ENCODE peak calls at places on chromosomes 7 and 10, in five cellular contexts. S is A549, T is GM12892, O is adrenal gland, R is IMR-90. W is an unnamed sample.

GRCh38 chr7:22598318-22598717 is 98.3 kb upstream of the STEAP1B start:
- DNase-seq in S (no peak), O (no peak), T (no peak), R (no peak), W (no peak)

GRCh38 chr7:19677201-19677600 is 31.6 kb downstream of the POLR1F start:
- DNase-seq in S (no peak), R (no peak), O (no peak), T (no peak), W (no peak)

GRCh38 chr10:89427629-89428028 is 13.3 kb downstream of the IFIT5 start:
- DNase-seq in O (no peak), T (no peak), S (no peak), R (peak; percentile 88), W (peak; percentile 41)

GRCh38 chr7:131164025-131164899 is 163.4 kb upstream of the MKLN1 start:
- DNase-seq in O (no peak), S (peak; percentile 86), T (no peak), R (peak; percentile 81), W (no peak)

GRCh38 chr10:106540606-106541005 is 623.9 kb downstream of the SORCS1 start:
- DNase-seq in T (no peak), S (no peak), R (peak; percentile 13), O (no peak), W (no peak)

GRCh38 chr7:104791065-104791464 is 222.9 kb upstream of the KMT2E start:
- DNase-seq in T (no peak), O (no peak), R (no peak), S (no peak), W (no peak)

GRCh38 chr7:150977382-150978135 is 562 bp downstream of the KCNH2 start:
- DNase-seq in S (no peak), R (no peak), O (no peak), T (no peak), W (no peak)

GRCh38 chr7:156143683-156144082 is 331.4 kb upstream of the SHH start:
- DNase-seq in T (no peak), O (no peak), S (no peak), R (no peak), W (no peak)

GRCh38 chr7:69256634-69257081 is 341.6 kb upstream of the AUTS2 start:
- DNase-seq in T (no peak), S (no peak), O (peak; percentile 30), R (no peak), W (peak; percentile 31)

GRCh38 chr10:66167816-66168215 is 758.0 kb upstream of the LRRTM3 start:
- DNase-seq in R (no peak), S (no peak), O (no peak), T (no peak), W (no peak)

GRCh38 chr10:128466831-128467371 is 340.7 kb upstream of the MKI67 start:
- DNase-seq in O (no peak), S (no peak), R (no peak), T (no peak), W (no peak)

GRCh38 chr7:116354546-116355422 is 144.4 kb downstream of the TES start:
- DNase-seq in S (peak; percentile 75), R (peak; percentile 98), T (no peak), O (peak; percentile 26), W (peak; percentile 53)

GRCh38 chr10:71348850-71349249 is 29.8 kb downstream of the SLC29A3 start:
- DNase-seq in O (no peak), S (no peak), T (no peak), R (no peak), W (no peak)

GRCh38 chr7:20407585-20408466 is 77.1 kb downstream of the ITGB8 start:
- DNase-seq in O (no peak), T (no peak), S (no peak), R (peak; percentile 43), W (peak; percentile 21)

GRCh38 chr10:54985732-54986131 is 184.7 kb upstream of the PCDH15 start:
- DNase-seq in T (no peak), O (no peak), S (no peak), R (no peak), W (peak; percentile 2)

GRCh38 chr7:5357951-5358350 is 65.7 kb downstream of the TNRC18 start:
- DNase-seq in T (no peak), R (no peak), S (no peak), O (no peak), W (no peak)

GRCh38 chr7:53218730-53219504 is 183.5 kb downstream of the POM121L12 start:
- DNase-seq in T (no peak), R (no peak), S (no peak), O (no peak), W (no peak)

GRCh38 chr7:131154380-131154779 is 173.3 kb upstream of the MKLN1 start:
- DNase-seq in R (no peak), S (no peak), T (no peak), O (no peak), W (no peak)

GRCh38 chr10:38147686-38148085 is 53.5 kb downstream of the ZNF37A start:
- DNase-seq in S (no peak), T (no peak), O (no peak), R (no peak), W (no peak)

GRCh38 chr10:130138479-130138866 is 2.3 kb downstream of the GLRX3 start:
- DNase-seq in R (peak; percentile 69), T (no peak), O (peak; percentile 54), S (peak; percentile 85), W (peak; percentile 41)

GRCh38 chr10:109450702-109451101 is 472.6 kb downstream of the XPNPEP1 start:
- DNase-seq in T (no peak), O (no peak), R (no peak), S (no peak), W (no peak)

GRCh38 chr10:90494183-90494582 is 363.7 kb downstream of the HTR7 start:
- DNase-seq in R (no peak), S (no peak), O (no peak), T (no peak), W (no peak)

GRCh38 chr10:80454526-80455460 is 683 bp downstream of the TSPAN14 start:
- DNase-seq in S (no peak), R (no peak), O (peak; percentile 45), T (peak; percentile 51), W (peak; percentile 53)

GRCh38 chr10:103594326-103594725 is 100.8 kb downstream of the NEURL1 start:
- DNase-seq in O (no peak), R (no peak), S (no peak), T (no peak), W (no peak)

GRCh38 chr7:78333530-78333929 is 535.0 kb downstream of the PHTF2 start:
- DNase-seq in R (no peak), S (no peak), O (no peak), T (no peak), W (no peak)

GRCh38 chr10:110850990-110851389 is 20.7 kb upstream of the PDCD4 start:
- DNase-seq in R (no peak), O (no peak), S (no peak), T (no peak), W (no peak)

GRCh38 chr7:48179631-48180030 is 8.4 kb downstream of the ABCA13 start:
- DNase-seq in S (no peak), T (no peak), O (no peak), R (no peak), W (no peak)

DNA sequence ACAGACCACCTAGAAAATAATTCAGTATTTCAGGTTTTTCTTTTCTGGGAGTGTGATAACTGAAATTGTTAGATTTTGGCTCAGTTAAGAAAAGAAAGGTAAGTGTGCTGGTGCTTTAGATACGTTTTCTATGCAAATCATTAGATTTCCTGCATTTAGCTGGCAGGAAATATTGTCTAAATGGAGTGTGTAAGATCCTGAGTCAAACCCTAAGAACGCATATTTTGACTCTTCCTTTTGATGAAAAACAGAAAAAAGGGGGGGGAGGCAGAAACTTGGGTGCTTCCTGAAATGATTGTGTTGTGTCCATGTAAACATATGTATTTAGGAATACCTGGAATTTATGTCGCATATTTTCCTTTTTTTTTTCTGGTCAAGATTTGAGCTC is 1.2 kb downstream of the GRK5 start:
- DNase-seq in S (no peak), O (no peak), T (no peak), R (no peak), W (peak; percentile 28)
- TF ChIP-seq POLR2A in S (no peak), O (no peak), T (no peak), R (no peak), W (no peak)

DNA sequence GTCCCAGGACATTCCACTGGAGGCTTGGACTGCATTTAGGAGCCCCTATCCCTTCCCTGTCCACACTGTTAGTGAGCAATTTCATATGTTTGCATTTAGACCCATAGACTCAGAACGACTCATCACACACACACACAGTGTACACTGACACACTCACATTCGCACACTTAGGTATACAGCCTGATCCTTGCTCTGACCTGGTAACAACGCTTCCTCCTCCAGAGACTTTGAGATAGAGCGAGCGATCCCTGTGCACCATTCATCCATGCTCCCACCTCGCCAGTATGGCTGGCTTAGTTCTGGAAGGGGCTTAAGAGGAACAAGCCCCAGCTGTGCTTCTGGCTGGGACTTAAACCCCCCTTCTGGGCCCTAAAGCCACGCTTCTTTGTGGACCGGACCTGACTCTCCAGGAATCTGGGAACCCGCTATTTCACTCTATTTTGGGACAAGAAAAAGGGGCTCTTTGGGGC is 905 bp upstream of the HOXA13 start:
- DNase-seq in O (peak; percentile 11), S (no peak), T (no peak), R (no peak), W (no peak)
- TF ChIP-seq POLR2A in O (no peak), S (no peak), T (no peak), R (no peak), W (no peak)

DNA sequence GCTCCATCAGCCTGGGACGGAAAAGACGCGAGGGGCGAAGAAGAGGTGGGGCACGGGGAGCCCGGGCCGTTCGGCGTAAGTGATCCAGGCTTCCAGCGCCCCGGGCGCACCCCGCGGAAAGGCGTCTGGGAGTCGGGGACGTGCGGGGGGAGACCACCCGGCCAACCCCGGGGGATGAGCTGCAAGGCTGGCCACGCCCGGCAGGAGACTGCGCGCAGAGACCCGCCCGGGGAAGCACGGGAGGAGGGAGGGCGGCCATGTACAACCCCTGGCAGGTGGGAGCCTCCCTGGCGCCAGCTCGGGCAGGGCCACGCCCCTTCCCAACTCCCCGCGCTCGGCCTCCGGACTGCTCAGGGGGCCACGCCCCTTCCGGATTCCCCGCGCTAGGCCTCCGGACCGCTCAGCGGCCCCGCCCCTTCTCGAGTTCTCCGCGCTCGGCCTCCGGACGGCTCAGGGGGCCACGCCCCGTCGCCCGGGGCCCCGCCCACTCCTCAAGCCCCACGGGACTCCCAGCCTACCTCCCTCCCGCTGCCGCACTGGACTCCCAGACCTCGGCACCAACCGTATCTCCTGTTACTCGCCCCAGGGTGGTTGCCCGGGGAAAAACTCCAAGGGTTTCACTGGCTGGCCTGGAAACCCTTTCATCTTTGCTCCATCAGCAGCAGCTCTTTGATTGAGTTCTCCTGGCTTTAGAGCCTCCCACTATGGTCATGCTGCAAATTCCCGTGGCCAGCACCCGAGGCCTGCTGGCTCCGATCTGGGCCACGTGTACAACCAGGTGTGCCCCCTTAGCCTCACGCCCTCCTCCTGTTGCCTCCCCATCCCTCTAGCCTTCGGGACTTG is 284.4 kb downstream of the ZEB1 start:
- DNase-seq in S (peak; percentile 98), R (peak; percentile 83), T (peak; percentile 95), O (peak; percentile 94), W (peak; percentile 97)
- TF ChIP-seq POLR2A in S (peak; percentile 60), R (no peak), T (no peak), O (no peak), W (no peak)

DNA sequence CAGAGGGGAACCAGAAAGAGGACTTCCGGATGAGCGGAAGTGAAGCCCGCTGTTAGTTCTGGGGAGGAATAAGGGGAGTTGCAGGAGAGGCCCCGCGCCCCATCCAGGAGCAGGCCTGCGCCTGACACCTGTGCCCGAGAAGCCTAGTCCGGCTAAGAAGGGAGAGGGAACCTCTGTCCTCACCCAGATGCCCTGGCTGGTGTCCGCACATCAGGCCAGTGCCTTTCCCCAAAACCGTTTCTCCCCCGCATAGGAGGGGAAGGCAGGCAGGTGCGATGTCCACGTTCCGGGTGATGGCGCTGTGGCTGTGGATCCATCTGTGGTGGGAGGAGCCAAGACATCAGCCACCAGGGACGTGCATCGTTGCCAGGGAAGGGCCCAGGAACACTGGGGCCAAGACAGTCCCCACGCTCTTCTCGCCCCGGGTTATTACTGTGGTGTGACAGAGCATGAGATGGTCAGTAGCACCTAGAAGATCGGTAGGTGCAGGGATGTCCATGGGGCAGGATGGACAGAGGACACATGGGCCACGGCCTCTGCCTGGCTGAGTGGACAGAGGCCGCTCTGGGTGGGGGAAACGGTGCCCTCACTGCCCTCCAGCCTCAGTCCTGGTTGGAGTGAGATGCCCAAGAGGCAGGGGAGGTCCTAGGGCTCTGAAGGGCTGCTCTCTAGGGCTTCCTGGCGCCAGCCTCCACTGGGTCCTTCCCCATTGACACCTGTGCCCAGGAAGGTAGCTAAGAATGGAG is 262.7 kb downstream of the CELF2 start:
- DNase-seq in S (no peak), R (no peak), O (no peak), T (no peak), W (no peak)
- TF ChIP-seq POLR2A in S (no peak), R (no peak), O (no peak), T (peak; percentile 32), W (no peak)